ENCODE peak calls at places on chromosomes 1 and 21, in nine cellular contexts. K is cardiac muscle cell, V is transverse colon, B is OCI-LY7, I is astrocyte of the spinal cord, E is cardiac fibroblast, H is H1, F is heart right ventricle, X is H7. M is an unnamed sample.

GRCh38 chr1:210298936-210299335 is 29.8 kb upstream of the HHAT start:
- DNase-seq in E (no peak), F (no peak), X (no peak), H (no peak), I (no peak), K (no peak), V (no peak), B (no peak), M (no peak)

GRCh38 chr21:33029975-33030461 is 4.3 kb downstream of the OLIG2 start:
- DNase-seq in H (no peak), F (no peak), B (no peak), K (no peak), E (no peak), X (peak), V (no peak), I (no peak), M (no peak)

GRCh38 chr1:206739411-206740076 is 31.0 kb upstream of the IL19 start:
- DNase-seq in K (no peak), F (no peak), V (peak), H (no peak), B (peak), I (no peak), X (peak), E (no peak), M (no peak)

GRCh38 chr21:46326110-46326703 is 2.3 kb downstream of the PCNT start:
- DNase-seq in H (no peak), E (no peak), V (no peak), K (no peak), I (no peak), B (no peak), F (no peak), X (peak), M (no peak)

GRCh38 chr1:221774054-221774842 is 32.4 kb upstream of the DUSP10 start:
- DNase-seq in V (peak), I (no peak), B (no peak), F (no peak), X (no peak), K (no peak), H (no peak), E (no peak), M (no peak)

GRCh38 chr1:232904566-232904965 is 45.8 kb upstream of the NTPCR start:
- DNase-seq in H (no peak), X (no peak), B (no peak), F (no peak), K (no peak), E (no peak), I (peak), V (no peak), M (peak)

GRCh38 chr1:39387452-39387851 is 104.0 kb upstream of the BMP8A start:
- DNase-seq in H (no peak), I (peak), K (no peak), F (no peak), E (peak), X (no peak), B (no peak), V (no peak), M (peak)

GRCh38 chr1:232250838-232251237 is 379.1 kb downstream of the SIPA1L2 start:
- DNase-seq in H (no peak), V (no peak), I (no peak), B (no peak), E (no peak), F (no peak), X (no peak), K (no peak), M (no peak)

GRCh38 chr1:239814306-239814881 is 277.3 kb upstream of the FMN2 start:
- DNase-seq in X (peak), B (no peak), H (peak), E (peak), V (no peak), K (no peak), I (peak), F (no peak), M (peak)

GRCh38 chr1:18668750-18669404 is 38.2 kb downstream of the PAX7 start:
- DNase-seq in I (no peak), B (no peak), K (no peak), H (no peak), V (peak), X (no peak), E (no peak), F (no peak), M (no peak)

GRCh38 chr1:157176591-157177121 is 38.5 kb upstream of the ETV3 start:
- DNase-seq in I (no peak), B (peak), X (no peak), H (no peak), F (no peak), E (no peak), K (no peak), V (peak), M (no peak)

GRCh38 chr1:184193451-184193850 is 141.9 kb downstream of the TSEN15 start:
- DNase-seq in V (no peak), K (peak), H (no peak), E (no peak), B (no peak), X (no peak), I (no peak), F (peak), M (no peak)

GRCh38 chr1:179169616-179170467 is 59.6 kb downstream of the ABL2 start:
- DNase-seq in B (no peak), I (peak), H (no peak), V (no peak), X (no peak), E (peak), F (no peak), K (no peak), M (peak)

GRCh38 chr1:43930168-43930948 is 3.2 kb upstream of the ARTN start:
- DNase-seq in H (no peak), K (no peak), B (peak), F (no peak), V (peak), E (no peak), I (no peak), X (peak), M (no peak)

GRCh38 chr1:54883349-54884102 is 3.5 kb downstream of the DHCR24 start:
- DNase-seq in F (no peak), I (no peak), B (no peak), H (no peak), X (no peak), E (peak), K (no peak), V (no peak), M (peak)

GRCh38 chr1:218350909-218351616 is 5.9 kb downstream of the TGFB2 start:
- DNase-seq in X (no peak), I (peak), F (no peak), E (peak), K (no peak), H (no peak), B (no peak), V (no peak), M (peak)

GRCh38 chr1:174982971-174983689 is 16.6 kb upstream of the CACYBP start:
- DNase-seq in I (peak), V (no peak), B (peak), H (no peak), E (peak), K (peak), X (peak), F (no peak), M (peak)

GRCh38 chr1:43982798-43983197 is 3.8 kb downstream of the B4GALT2 start:
- DNase-seq in H (no peak), I (no peak), K (no peak), X (peak), B (no peak), E (no peak), V (no peak), F (no peak), M (no peak)

GRCh38 chr1:241202321-241202845 is 154.6 kb downstream of the RGS7 start:
- DNase-seq in X (peak), B (no peak), V (peak), I (no peak), H (no peak), F (no peak), K (peak), E (no peak), M (no peak)

GRCh38 chr1:22318279-22318983 is 133.2 kb upstream of the ZBTB40 start:
- DNase-seq in E (no peak), V (no peak), H (no peak), X (peak), B (no peak), K (peak), I (no peak), F (no peak), M (no peak)

GRCh38 chr1:114154963-114155322 is 1.3 kb upstream of the SYT6 start:
- DNase-seq in X (peak), F (no peak), I (peak), E (peak), K (peak), V (no peak), H (no peak), B (no peak), M (no peak)

GRCh38 chr1:114153621-114154145 is at the start of gene SYT6:
- DNase-seq in B (no peak), F (no peak), H (no peak), K (peak), X (peak), V (no peak), I (no peak), E (no peak), M (no peak)

GRCh38 chr1:114154146-114154962 is 685 bp upstream of the SYT6 start:
- DNase-seq in B (no peak), I (peak), F (no peak), K (peak), X (peak), H (no peak), E (peak), V (no peak), M (peak)

GRCh38 chr1:114152211-114153050 is 1.2 kb downstream of the SYT6 start:
- DNase-seq in F (peak), X (peak), B (no peak), V (peak), H (no peak), E (peak), K (peak), I (peak), M (peak)

DNA sequence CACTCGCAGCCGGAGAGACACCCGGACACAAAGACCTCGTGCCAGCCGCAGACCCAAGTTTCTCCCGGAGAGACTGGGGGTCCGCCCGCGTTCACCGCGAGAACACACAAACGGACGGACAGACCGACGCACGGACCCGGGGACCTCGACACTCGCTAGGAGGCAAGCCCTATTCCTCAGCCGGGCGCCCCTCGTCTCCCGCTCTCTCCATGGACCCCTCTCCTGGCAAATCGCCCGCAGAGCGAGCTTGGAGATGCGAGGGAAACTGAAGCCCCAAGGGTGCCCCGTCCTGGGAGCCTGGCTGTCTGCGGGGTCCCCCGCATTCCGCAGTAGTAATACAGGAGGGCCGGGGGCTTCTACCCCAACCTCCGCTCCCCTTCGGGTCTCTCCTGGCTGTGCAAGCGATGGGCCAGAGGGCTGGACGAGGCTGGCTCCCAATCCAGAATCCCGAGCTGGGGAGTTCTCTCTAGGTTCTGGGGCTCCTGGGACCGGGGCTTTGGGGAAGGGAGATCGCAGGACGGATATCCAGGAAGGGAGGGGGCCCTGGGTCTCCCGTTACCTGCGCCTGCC is 533 bp downstream of the SYT6 start:
- DNase-seq in F (no peak), E (no peak), B (no peak), K (peak), I (no peak), H (no peak), V (no peak), X (no peak), M (no peak)
- H3K4me3 ChIP-seq in F (peak), E (no peak), B (no peak), K (peak), I (no peak), H (peak), V (peak), X (peak), M (no peak)

GRCh38 chr1:56644941-56645662 is at the start of gene PRKAA2:
- DNase-seq in E (peak), H (no peak), B (no peak), V (peak), I (no peak), K (peak), F (peak), X (peak), M (no peak)
- H3K4me3 ChIP-seq in E (peak), H (peak), B (no peak), V (peak), I (peak), K (peak), F (peak), X (peak), M (peak)

GRCh38 chr1:60886090-60886489 is 196.3 kb upstream of the NFIA start:
- DNase-seq in K (no peak), I (no peak), E (no peak), F (no peak), V (no peak), B (no peak), X (no peak), H (no peak), M (no peak)

GRCh38 chr1:60890664-60891063 is 191.7 kb upstream of the NFIA start:
- DNase-seq in X (no peak), F (no peak), E (no peak), H (no peak), I (no peak), V (no peak), B (no peak), K (no peak), M (no peak)

GRCh38 chr1:60891315-60891714 is 191.0 kb upstream of the NFIA start:
- DNase-seq in K (no peak), H (no peak), F (no peak), I (no peak), E (no peak), V (no peak), B (no peak), X (no peak), M (no peak)

GRCh38 chr1:60886793-60887331 is 195.5 kb upstream of the NFIA start:
- DNase-seq in H (peak), B (no peak), K (peak), F (no peak), I (no peak), X (peak), E (no peak), V (no peak), M (no peak)
- H3K4me3 ChIP-seq in H (no peak), B (no peak), K (no peak), F (no peak), I (no peak), X (no peak), E (no peak), V (no peak), M (no peak)

DNA sequence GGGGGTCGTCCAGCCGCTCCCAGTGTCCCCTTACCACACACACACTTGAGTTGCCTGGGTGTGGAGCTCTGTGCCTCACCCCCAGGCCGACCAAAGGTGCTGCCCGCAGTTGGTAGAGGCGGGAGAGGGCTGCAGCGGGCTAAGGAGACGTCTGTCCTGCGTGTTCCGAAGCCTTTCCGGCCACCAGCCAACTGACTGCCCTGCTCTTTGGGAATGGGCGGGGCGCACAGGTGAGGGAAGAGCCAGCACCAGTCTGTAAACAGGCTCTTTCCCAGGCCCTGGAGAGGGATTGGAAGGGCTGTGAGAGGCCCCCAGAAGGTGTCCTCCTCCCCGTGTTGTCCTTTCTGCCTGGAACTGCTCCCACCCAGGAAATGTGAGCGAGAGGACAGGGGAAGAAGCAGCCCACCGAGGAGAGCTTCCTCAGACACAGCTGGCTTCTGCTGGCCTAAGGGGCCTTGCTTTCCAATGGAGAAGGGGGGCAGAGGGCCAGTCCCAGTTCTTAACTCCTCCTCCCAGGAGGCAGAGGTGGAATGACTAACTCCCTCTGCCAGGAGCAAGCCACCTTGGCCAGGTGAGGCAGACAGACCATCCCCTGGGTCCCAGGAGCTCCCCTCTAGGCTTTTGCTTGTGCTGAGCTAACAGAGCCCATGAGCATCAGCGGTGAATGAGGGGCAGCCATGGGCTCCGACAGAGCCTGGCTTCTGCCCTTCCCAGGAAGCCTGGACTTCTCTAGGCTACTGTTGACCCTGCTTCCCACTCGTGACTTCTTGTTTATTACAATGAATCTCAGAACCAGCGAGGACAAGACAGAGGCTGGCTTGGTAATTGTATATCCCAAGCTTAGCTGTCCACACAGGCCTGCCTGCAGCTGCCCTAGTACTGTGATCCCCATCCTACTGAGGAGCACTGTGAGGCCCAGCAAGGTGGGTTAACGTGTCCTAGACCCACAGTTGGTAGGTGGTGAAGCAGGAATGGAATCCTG is 158.1 kb upstream of the COA6 start:
- DNase-seq in I (no peak), F (no peak), K (no peak), E (no peak), B (no peak), H (no peak), X (peak), V (peak), M (no peak)
- H3K4me3 ChIP-seq in I (peak), F (peak), K (peak), E (no peak), B (no peak), H (peak), X (peak), V (peak), M (no peak)

GRCh38 chr1:3071507-3072177 is 2.6 kb downstream of the PRDM16 start:
- DNase-seq in E (no peak), H (no peak), X (no peak), B (no peak), I (peak), F (no peak), V (no peak), K (no peak), M (no peak)
- H3K4me3 ChIP-seq in E (no peak), H (no peak), X (no peak), B (no peak), I (peak), F (peak), V (no peak), K (peak), M (no peak)

DNA sequence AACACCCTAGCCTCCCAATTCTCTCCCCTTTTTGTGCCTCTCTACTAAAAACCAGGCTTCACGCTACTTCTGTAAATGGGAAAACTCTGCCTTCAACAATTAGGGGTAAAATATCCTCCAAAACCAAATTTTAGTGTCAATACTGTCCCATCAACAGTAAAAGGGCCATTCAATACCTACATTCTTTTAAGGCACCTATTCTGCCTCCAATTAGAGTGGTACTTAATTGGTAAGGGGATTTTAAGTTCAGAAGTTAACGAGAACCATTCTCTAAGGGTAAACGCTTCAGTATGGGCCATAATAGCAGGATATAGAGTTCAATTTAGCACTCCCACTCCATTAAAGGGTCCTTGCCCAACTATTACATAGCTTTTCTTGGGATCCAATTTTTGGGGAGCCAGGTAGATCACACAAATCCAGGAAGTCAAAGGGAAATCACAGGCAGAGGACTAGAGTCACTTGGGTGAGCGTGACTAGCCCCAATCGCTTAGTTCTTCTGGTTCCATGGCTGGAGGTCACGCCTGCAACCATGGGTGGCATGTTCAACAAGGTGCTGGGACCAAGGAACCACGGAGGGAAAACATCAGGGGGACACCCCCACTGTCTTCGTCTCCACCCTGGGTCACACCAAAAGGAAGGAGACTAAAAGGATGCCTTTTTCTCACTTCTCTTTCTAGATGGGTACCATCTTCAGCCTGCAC is 20.1 kb upstream of the BSDC1 start:
- DNase-seq in V (no peak), X (no peak), I (no peak), F (no peak), E (no peak), B (no peak), K (no peak), H (no peak), M (no peak)
- H3K4me3 ChIP-seq in V (no peak), X (no peak), I (no peak), F (no peak), E (no peak), B (no peak), K (no peak), H (no peak), M (no peak)

GRCh38 chr1:66431999-66432398 is 102.0 kb upstream of the SGIP1 start:
- DNase-seq in E (no peak), V (no peak), B (no peak), H (no peak), K (no peak), I (no peak), X (no peak), F (no peak), M (no peak)

GRCh38 chr1:66422804-66423203 is 111.1 kb upstream of the SGIP1 start:
- DNase-seq in V (no peak), K (no peak), B (no peak), X (no peak), F (no peak), I (no peak), E (no peak), H (no peak), M (no peak)

GRCh38 chr1:66426231-66426853 is 107.6 kb upstream of the SGIP1 start:
- DNase-seq in H (no peak), K (no peak), V (no peak), E (no peak), B (no peak), F (no peak), X (no peak), I (no peak), M (no peak)
- H3K4me3 ChIP-seq in H (no peak), K (no peak), V (no peak), E (no peak), B (no peak), F (no peak), X (no peak), I (no peak), M (no peak)

DNA sequence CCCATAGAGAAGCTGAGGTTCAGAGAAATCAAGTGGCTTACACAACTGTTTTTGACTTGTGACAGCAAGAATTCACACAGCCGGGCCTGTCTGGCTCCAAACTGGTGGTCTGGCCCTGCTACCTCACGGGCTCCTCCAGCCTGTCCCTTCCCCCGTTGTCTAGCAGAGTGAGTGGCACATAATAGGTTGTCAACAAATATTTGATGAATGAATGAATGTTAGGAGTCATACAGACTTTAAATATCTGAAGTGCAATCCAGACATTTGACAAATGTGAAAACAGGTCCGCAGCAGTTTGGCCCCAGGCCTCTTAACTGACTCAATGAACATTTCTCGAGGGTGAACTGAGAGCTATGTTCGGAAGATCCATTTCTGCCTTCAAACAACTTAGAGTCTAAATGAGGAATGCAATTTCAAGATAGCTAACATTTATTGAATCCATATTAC is 1.1 kb upstream of the RHOC start:
- DNase-seq in K (no peak), X (no peak), I (no peak), H (no peak), E (no peak), V (no peak), F (no peak), B (no peak), M (no peak)
- H3K4me3 ChIP-seq in K (no peak), X (no peak), I (no peak), H (no peak), E (no peak), V (no peak), F (no peak), B (no peak), M (no peak)

M was measured in fibroblast of pulmonary artery.